ENCODE peak calls at places on chromosomes 16 and 17, in seven cellular contexts. E, Y, J, T, X, L and C are unnamed samples.
A peak's percentile ranks its signal among the peaks of the same experiment; 100 is the strongest.

GRCh38 chr16:10923650-10924214 is 18.5 kb downstream of the DEXI start:
- DNase-seq in X (no peak), Y (peak; percentile 31), E (peak; percentile 52), J (no peak), L (no peak), T (no peak), C (no peak)

GRCh38 chr16:5845046-5845445 is 747.5 kb upstream of the EEF2KMT start:
- DNase-seq in J (no peak), Y (no peak), E (no peak), T (no peak), X (no peak), L (no peak), C (no peak)

GRCh38 chr17:27430383-27430840 is 25.8 kb upstream of the KSR1 start:
- DNase-seq in J (no peak), T (peak; percentile 56), E (no peak), Y (no peak), X (no peak), L (no peak), C (no peak)

GRCh38 chr17:57135026-57135747 is 50.1 kb downstream of the AKAP1 start:
- DNase-seq in E (no peak), X (no peak), T (no peak), L (no peak), J (no peak), Y (no peak), C (no peak)

GRCh38 chr17:20228410-20228809 is 219.3 kb downstream of the SPECC1 start:
- DNase-seq in E (no peak), X (no peak), J (no peak), Y (no peak), T (no peak), L (no peak), C (no peak)

GRCh38 chr17:48597775-48598631 is 4.4 kb upstream of the HOXB5 start:
- DNase-seq in L (no peak), J (no peak), Y (no peak), T (no peak), X (peak; percentile 47), E (no peak), C (no peak)

GRCh38 chr17:73030501-73030911 is 62.0 kb downstream of the SLC39A11 start:
- DNase-seq in X (no peak), E (no peak), L (no peak), J (no peak), Y (no peak), T (no peak), C (no peak)

GRCh38 chr17:31424944-31425582 is 33.6 kb downstream of the RAB11FIP4 start:
- DNase-seq in T (no peak), J (no peak), E (no peak), L (no peak), X (no peak), Y (no peak), C (peak; percentile 65)

GRCh38 chr16:55036371-55036821 is 105.7 kb downstream of the IRX5 start:
- DNase-seq in E (no peak), X (no peak), J (no peak), Y (no peak), T (no peak), L (no peak), C (no peak)

GRCh38 chr16:55035956-55036355 is 105.3 kb downstream of the IRX5 start:
- DNase-seq in J (no peak), Y (no peak), X (no peak), L (no peak), E (no peak), T (no peak), C (no peak)

GRCh38 chr16:55037051-55037450 is 106.4 kb downstream of the IRX5 start:
- DNase-seq in L (no peak), Y (no peak), E (no peak), X (no peak), T (no peak), J (no peak), C (no peak)

GRCh38 chr16:55033225-55034156 is 102.8 kb downstream of the IRX5 start:
- DNase-seq in T (no peak), J (no peak), L (no peak), E (no peak), Y (no peak), X (no peak), C (no peak)

GRCh38 chr16:55035037-55035436 is 104.4 kb downstream of the IRX5 start:
- DNase-seq in J (peak; percentile 83), L (peak; percentile 71), Y (no peak), X (peak; percentile 36), E (no peak), T (no peak), C (no peak)
- TF ChIP-seq CTCF in J (peak; percentile 65), L (peak; percentile 64), Y (peak; percentile 15), X (peak; percentile 3), E (no peak), T (peak; percentile 48), C (peak; percentile 49)

GRCh38 chr16:78982344-78982743 is 618.2 kb downstream of the MAF start:
- DNase-seq in Y (no peak), T (no peak), X (no peak), J (no peak), L (no peak), E (no peak), C (no peak)

GRCh38 chr16:78987676-78988075 is 612.9 kb downstream of the MAF start:
- DNase-seq in E (no peak), X (no peak), L (no peak), J (no peak), Y (no peak), T (no peak), C (no peak)

GRCh38 chr16:78984324-78984723 is 616.2 kb downstream of the MAF start:
- DNase-seq in T (no peak), E (no peak), X (no peak), Y (no peak), J (no peak), L (no peak), C (no peak)

GRCh38 chr16:78985736-78986605 is 614.6 kb downstream of the MAF start:
- DNase-seq in E (no peak), L (no peak), X (no peak), Y (no peak), T (no peak), J (no peak), C (no peak)

GRCh38 chr16:78984887-78985464 is 615.6 kb downstream of the MAF start:
- DNase-seq in J (no peak), E (no peak), Y (no peak), L (no peak), T (no peak), X (no peak), C (no peak)
- TF ChIP-seq CTCF in J (no peak), E (no peak), Y (no peak), L (no peak), T (no peak), X (no peak), C (no peak)

GRCh38 chr17:16286947-16287562 is 66.2 kb downstream of the CENPV start:
- DNase-seq in Y (no peak), X (no peak), J (peak; percentile 31), T (no peak), E (peak; percentile 46), L (no peak), C (no peak)
- TF ChIP-seq CTCF in Y (no peak), X (no peak), J (no peak), T (peak; percentile 7), E (no peak), L (no peak), C (no peak)

DNA sequence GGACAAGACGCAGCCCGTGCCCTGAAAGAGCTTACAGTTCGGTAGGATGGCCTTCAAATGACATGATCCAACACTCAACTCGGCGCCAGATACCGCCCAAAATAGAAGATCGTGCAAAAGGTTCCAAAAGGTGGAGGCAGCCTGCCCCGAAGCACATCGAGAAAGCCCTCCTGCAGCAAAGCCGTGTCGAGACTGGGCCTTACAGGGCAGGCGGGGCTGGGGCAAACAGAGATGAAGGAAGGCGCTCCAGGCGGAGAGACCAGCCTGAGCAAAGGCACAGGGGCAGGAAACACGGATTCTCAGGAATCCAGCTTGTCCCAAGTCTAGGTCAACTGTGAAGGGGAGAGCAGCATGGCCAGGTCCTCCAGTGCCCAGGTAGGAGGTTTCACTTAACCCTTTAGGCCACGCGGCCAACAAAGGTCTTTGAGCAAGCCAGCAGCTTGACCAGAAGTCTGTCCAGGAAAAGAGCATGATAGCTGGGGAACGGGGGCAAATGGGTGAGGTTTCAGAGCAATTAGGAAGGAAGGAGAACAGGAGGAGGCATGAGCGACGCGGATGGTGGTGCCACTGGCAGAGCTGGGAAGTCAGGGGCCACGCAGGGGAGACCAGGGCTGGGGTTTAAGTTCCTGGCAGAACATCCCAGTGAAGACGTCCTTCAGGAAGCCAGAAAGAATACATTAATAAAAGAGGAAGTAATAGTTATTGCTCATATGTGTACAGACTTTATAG is 21.2 kb upstream of the EIF1 start:
- DNase-seq in Y (no peak), J (no peak), E (no peak), X (no peak), T (no peak), L (no peak), C (no peak)
- TF ChIP-seq CTCF in Y (no peak), J (no peak), E (no peak), X (no peak), T (no peak), L (peak; percentile 25), C (no peak)

GRCh38 chr16:88613293-88613692 is 25.1 kb upstream of the IL17C start:
- DNase-seq in X (no peak), E (no peak), L (no peak), Y (no peak), T (no peak), J (no peak), C (no peak)

GRCh38 chr16:88611220-88611821 is 27.1 kb upstream of the IL17C start:
- DNase-seq in J (peak; percentile 68), Y (no peak), L (peak; percentile 56), X (no peak), E (no peak), T (no peak), C (no peak)

GRCh38 chr16:88608076-88608475 is 30.3 kb upstream of the IL17C start:
- DNase-seq in X (no peak), L (no peak), T (no peak), Y (no peak), J (no peak), E (no peak), C (no peak)

GRCh38 chr16:88606146-88606757 is 32.1 kb upstream of the IL17C start:
- DNase-seq in X (no peak), Y (no peak), E (no peak), L (no peak), J (no peak), T (no peak), C (no peak)

DNA sequence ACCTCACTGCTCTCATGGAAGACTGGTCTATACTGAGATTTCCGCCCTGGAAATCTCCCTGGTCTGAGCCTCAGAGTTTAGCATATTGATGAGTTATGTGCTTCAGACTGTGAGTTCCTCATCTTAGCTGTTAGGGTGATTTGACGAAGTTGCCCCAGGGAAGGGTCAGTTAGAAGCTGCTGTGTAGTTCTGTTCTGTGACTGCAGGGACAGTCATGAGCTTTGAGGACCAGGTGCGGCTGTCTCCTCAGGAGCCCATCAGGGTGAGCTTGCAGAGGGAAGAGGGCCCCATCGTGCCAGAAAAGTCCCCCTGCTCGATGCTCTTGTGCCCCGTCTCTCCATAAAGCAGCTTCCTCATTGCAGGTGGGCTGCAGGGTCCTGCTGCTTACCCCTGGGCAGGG is 28.3 kb upstream of the IL17C start:
- DNase-seq in E (no peak), J (peak; percentile 34), Y (no peak), T (no peak), X (no peak), L (no peak), C (no peak)
- TF ChIP-seq CTCF in E (no peak), J (no peak), Y (no peak), T (no peak), X (no peak), L (no peak), C (no peak)